ENCODE peak calls at places on chromosome 2, in nine cellular contexts. P, C, Z, Q, V, E, U, R and T are unnamed samples.

GRCh38 chr2:133326651-133327397 is 241.4 kb downstream of the NCKAP5 start:
- DNase-seq in P (peak), C (no peak), Z (no peak), Q (peak), V (peak), E (no peak), U (no peak), R (no peak), T (peak)

GRCh38 chr2:174981336-174981735 is 23.8 kb downstream of the CHN1 start:
- DNase-seq in P (no peak), C (no peak), Z (no peak), Q (no peak), V (no peak), E (no peak), U (no peak), R (no peak), T (no peak)

GRCh38 chr2:21183306-21183705 is 59.5 kb downstream of the TDRD15 start:
- DNase-seq in P (no peak), C (no peak), Z (no peak), Q (no peak), V (no peak), E (no peak), U (no peak), R (no peak), T (no peak)

GRCh38 chr2:106025796-106026195 is 168.3 kb downstream of the UXS1 start:
- DNase-seq in P (no peak), C (no peak), Z (no peak), Q (no peak), V (no peak), E (no peak), U (no peak), R (no peak), T (no peak)

GRCh38 chr2:136253288-136254004 is 135.5 kb upstream of the CXCR4 start:
- DNase-seq in P (no peak), C (no peak), Z (peak), Q (no peak), V (no peak), E (no peak), U (no peak), R (no peak), T (no peak)

GRCh38 chr2:46749042-46749461 is 166.6 kb downstream of the MCFD2 start:
- DNase-seq in P (peak), C (no peak), Z (no peak), Q (peak), V (no peak), E (peak), U (peak), R (no peak), T (no peak)

GRCh38 chr2:159671047-159671446 is 41.3 kb upstream of the MARCHF7 start:
- DNase-seq in P (no peak), C (no peak), Z (no peak), Q (no peak), V (no peak), E (no peak), U (no peak), R (no peak), T (no peak)

GRCh38 chr2:16773080-16773713 is 107.6 kb upstream of the CYRIA start:
- DNase-seq in P (no peak), C (peak), Z (no peak), Q (peak), V (peak), E (peak), U (peak), R (no peak), T (peak)

GRCh38 chr2:157420771-157421323 is 23.0 kb downstream of the CYTIP start:
- DNase-seq in P (no peak), C (no peak), Z (no peak), Q (peak), V (no peak), E (no peak), U (no peak), R (no peak), T (peak)

GRCh38 chr2:240452471-240453256 is 17.2 kb downstream of the GPC1 start:
- DNase-seq in P (no peak), C (no peak), Z (no peak), Q (peak), V (peak), E (peak), U (no peak), R (peak), T (peak)

DNA sequence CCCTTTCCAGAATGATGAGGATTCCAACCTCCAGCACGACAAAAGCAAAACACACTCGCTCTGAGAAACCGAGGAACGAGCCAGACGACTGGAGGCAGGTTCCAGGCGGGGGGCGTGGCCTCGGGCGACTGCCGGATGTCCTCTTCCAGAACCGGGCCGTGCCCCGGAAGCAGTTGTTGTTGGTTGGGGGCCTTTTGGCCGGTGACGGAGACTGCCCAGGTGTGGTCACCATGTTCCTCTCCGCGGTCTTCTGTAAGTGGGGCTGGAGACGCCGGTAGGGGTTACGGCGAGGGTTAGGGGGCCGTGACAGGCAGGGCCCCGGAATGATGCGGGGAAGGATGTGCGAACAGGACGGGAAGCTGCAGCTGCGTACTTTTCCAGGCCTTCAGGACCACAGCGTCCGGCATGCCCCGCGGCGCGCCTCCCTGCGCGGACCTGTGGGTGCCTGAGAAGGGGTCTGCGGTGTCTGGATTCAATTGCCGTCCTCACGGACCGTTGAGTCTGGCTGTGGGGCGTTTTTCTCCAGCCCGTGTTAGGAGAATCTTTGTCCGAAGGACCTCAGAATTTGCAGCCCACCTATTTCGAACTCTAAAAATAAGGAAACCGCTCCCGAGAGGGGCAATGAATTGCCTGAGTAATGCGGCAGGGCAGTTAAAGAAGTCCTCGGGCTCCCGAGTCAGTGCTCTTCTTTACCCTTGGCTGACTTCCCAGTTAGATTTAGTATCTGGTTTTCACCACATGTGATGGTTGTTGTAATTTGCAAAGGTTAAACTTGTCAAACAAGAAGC is at the start of gene MRPL33:
- DNase-seq in P (no peak), C (peak), Z (peak), Q (peak), V (peak), E (peak), U (peak), R (peak), T (peak)
- TF ChIP-seq CTCF in P (no peak), C (no peak), Z (no peak), Q (no peak), V (no peak), E (no peak), U (no peak), R (no peak), T (no peak)

DNA sequence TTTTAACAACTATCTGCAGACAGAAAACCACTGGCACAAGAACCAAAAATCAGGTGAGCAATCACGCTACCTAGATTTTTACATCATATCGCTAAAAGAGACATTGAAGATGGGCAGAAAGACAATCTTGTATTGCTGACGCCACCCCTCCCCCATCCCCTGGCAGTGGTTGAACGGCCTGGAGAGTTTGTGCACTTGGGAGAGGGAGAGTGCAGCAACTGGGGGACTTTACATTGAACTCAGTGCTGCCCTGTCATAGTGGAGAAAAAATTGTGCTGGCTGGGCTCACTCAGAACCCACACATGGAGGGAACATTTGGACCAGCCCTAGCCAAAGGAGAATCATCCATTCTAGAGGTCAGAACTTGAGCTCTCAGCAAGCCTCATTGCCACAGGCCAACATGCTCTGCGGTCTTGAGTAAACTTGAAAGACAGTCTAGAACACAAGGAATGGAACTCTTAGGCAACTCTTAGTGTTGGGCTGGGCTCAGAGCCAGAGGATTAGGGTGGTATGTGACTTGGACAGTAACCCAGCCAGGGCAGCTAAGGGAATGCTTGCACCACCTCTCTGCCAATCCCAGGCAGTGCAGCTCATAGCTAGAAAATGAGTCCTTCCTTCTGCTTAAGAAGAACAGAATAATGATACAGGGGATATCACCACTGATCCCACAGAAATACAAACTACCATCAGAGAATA is 220.0 kb upstream of the CYP26B1 start:
- DNase-seq in P (peak), C (peak), Z (peak), Q (peak), V (peak), E (no peak), U (peak), R (peak), T (peak)
- TF ChIP-seq CTCF in P (peak), C (peak), Z (no peak), Q (peak), V (peak), E (no peak), U (no peak), R (no peak), T (peak)

GRCh38 chr2:203693242-203693879 is 13.1 kb upstream of the CD28 start:
- DNase-seq in P (no peak), C (no peak), Z (no peak), Q (no peak), V (no peak), E (no peak), U (no peak), R (no peak), T (no peak)
- TF ChIP-seq CTCF in P (no peak), C (no peak), Z (no peak), Q (no peak), V (no peak), E (no peak), U (no peak), R (no peak), T (no peak)

GRCh38 chr2:211093743-211094303 is 537.4 kb downstream of the CPS1 start:
- DNase-seq in P (no peak), C (peak), Z (no peak), Q (no peak), V (no peak), E (no peak), U (no peak), R (no peak), T (peak)
- TF ChIP-seq CTCF in P (no peak), C (peak), Z (no peak), Q (peak), V (peak), E (no peak), U (peak), R (no peak), T (peak)

DNA sequence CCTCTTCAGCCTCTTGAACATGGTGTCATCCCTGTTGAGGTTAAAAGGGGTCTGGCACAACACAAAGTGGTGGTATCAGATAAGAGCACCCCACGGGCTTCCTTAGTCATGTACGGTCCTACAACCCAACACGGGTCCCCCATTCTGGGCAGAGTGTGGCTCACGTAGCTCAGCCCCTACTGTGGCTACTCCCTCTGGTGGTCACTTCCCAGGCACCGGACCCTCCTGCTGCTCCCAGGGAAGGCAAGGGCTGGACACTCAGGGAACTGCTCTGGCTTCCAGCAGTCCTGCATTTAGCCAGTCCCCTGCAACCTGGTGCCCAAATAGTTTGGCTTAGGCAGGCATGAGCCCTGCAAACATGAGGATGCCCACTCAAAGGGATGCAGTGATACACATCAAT is 58.6 kb downstream of the GALNT14 start:
- DNase-seq in P (no peak), C (no peak), Z (no peak), Q (no peak), V (peak), E (peak), U (no peak), R (no peak), T (no peak)
- TF ChIP-seq CTCF in P (peak), C (no peak), Z (no peak), Q (no peak), V (peak), E (peak), U (no peak), R (no peak), T (no peak)

GRCh38 chr2:19774788-19775156 is 127.0 kb downstream of the TTC32 start:
- DNase-seq in P (no peak), C (no peak), Z (no peak), Q (peak), V (peak), E (no peak), U (peak), R (no peak), T (no peak)

GRCh38 chr2:19767876-19768275 is 133.9 kb downstream of the TTC32 start:
- DNase-seq in P (no peak), C (no peak), Z (no peak), Q (no peak), V (no peak), E (no peak), U (no peak), R (no peak), T (no peak)

GRCh38 chr2:19764998-19765397 is 136.8 kb downstream of the TTC32 start:
- DNase-seq in P (no peak), C (no peak), Z (no peak), Q (peak), V (no peak), E (peak), U (no peak), R (no peak), T (no peak)

GRCh38 chr2:19772981-19773380 is 128.8 kb downstream of the TTC32 start:
- DNase-seq in P (no peak), C (no peak), Z (no peak), Q (no peak), V (no peak), E (no peak), U (no peak), R (no peak), T (no peak)

GRCh38 chr2:19769513-19769912 is 132.3 kb downstream of the TTC32 start:
- DNase-seq in P (no peak), C (no peak), Z (no peak), Q (peak), V (no peak), E (no peak), U (no peak), R (no peak), T (peak)
- TF ChIP-seq CTCF in P (no peak), C (peak), Z (no peak), Q (peak), V (no peak), E (peak), U (no peak), R (no peak), T (peak)